ENCODE peak calls at places on chromosomes 7 and 10, in eight cellular contexts. D is A549, I is neural progenitor cell, Y is bronchial epithelial cell, E is spleen, O is esophagus squamous epithelium, H is AG10803, A is heart right ventricle. S is an unnamed sample.

GRCh38 chr7:155455776-155456516 is 2.0 kb upstream of the EN2 start:
- DNase-seq in Y (no peak), E (peak; percentile 54), H (no peak), O (no peak), A (no peak), I (no peak), D (no peak), S (no peak)

GRCh38 chr7:101173752-101174244 is 6.3 kb downstream of the NAT16 start:
- DNase-seq in Y (peak; percentile 63), H (no peak), D (peak; percentile 59), O (no peak), I (peak; percentile 70), A (no peak), E (no peak), S (peak; percentile 72)

GRCh38 chr7:131302876-131303707 is 24.6 kb upstream of the MKLN1 start:
- DNase-seq in H (peak; percentile 16), Y (peak; percentile 55), D (peak; percentile 28), O (no peak), E (no peak), A (no peak), I (peak; percentile 25), S (peak; percentile 66)

GRCh38 chr7:113087278-113087998 is 811 bp upstream of the GPR85 start:
- DNase-seq in A (no peak), E (no peak), H (peak; percentile 94), I (peak; percentile 30), D (no peak), Y (peak; percentile 69), O (no peak), S (peak; percentile 80)

GRCh38 chr7:33807779-33808482 is 97.4 kb upstream of the BMPER start:
- DNase-seq in O (no peak), D (peak; percentile 18), I (peak; percentile 25), A (peak; percentile 18), Y (peak; percentile 99), H (peak; percentile 85), E (no peak), S (peak; percentile 99)

GRCh38 chr10:76209135-76209534 is 777.7 kb downstream of the LRMDA start:
- DNase-seq in I (no peak), D (no peak), A (no peak), O (no peak), Y (peak; percentile 31), E (no peak), H (no peak), S (peak; percentile 40)

GRCh38 chr7:77348371-77348813 is 67.8 kb downstream of the GSAP start:
- DNase-seq in I (no peak), A (peak; percentile 30), Y (peak; percentile 62), H (peak; percentile 21), O (no peak), D (no peak), E (no peak), S (peak; percentile 61)

GRCh38 chr7:108002726-108003590 is at the start of gene LAMB1:
- DNase-seq in O (no peak), H (peak; percentile 64), Y (peak; percentile 47), I (peak; percentile 90), A (peak; percentile 78), E (peak; percentile 72), D (peak; percentile 78), S (peak; percentile 59)

GRCh38 chr7:47568569-47568968 is 13.3 kb downstream of the TNS3 start:
- DNase-seq in E (peak; percentile 87), Y (no peak), O (no peak), H (no peak), A (no peak), D (no peak), I (no peak), S (no peak)

GRCh38 chr10:91378061-91378460 is 32.1 kb upstream of the HECTD2 start:
- DNase-seq in D (no peak), I (no peak), O (no peak), H (no peak), A (no peak), Y (peak; percentile 48), E (no peak), S (peak; percentile 9)

GRCh38 chr10:22849077-22849810 is 78.6 kb upstream of the ARMC3 start:
- DNase-seq in O (no peak), I (no peak), Y (peak; percentile 2), H (peak; percentile 34), A (peak; percentile 84), E (peak; percentile 81), D (no peak), S (peak; percentile 10)

GRCh38 chr10:1400129-1400865 is 337.0 kb downstream of the ADARB2 start:
- DNase-seq in I (no peak), D (no peak), E (no peak), A (no peak), O (no peak), H (no peak), Y (no peak), S (peak; percentile 4)

GRCh38 chr10:112792487-112793196 is 157.4 kb upstream of the TCF7L2 start:
- DNase-seq in Y (peak; percentile 55), H (peak; percentile 83), D (no peak), I (peak; percentile 58), E (no peak), O (no peak), A (peak; percentile 30), S (peak; percentile 62)

GRCh38 chr10:90602815-90603600 is 254.8 kb downstream of the HTR7 start:
- DNase-seq in E (no peak), I (no peak), O (no peak), A (no peak), Y (peak; percentile 43), H (peak; percentile 34), D (no peak), S (peak; percentile 33)

GRCh38 chr10:112949875-112950507 is at the start of gene TCF7L2:
- DNase-seq in H (peak; percentile 96), Y (peak; percentile 90), D (peak; percentile 94), E (peak; percentile 93), A (peak; percentile 94), I (peak; percentile 99), O (peak; percentile 79), S (peak; percentile 98)

GRCh38 chr10:30387646-30388243 is 38.7 kb upstream of the MTPAP start:
- DNase-seq in I (no peak), D (no peak), Y (peak; percentile 36), E (no peak), A (no peak), H (peak; percentile 75), O (no peak), S (peak; percentile 66)
- TF ChIP-seq CTCF in I (no peak), D (no peak), Y (peak; percentile 22), E (no peak), A (no peak), H (peak; percentile 43), O (no peak), S (peak; percentile 34)

DNA sequence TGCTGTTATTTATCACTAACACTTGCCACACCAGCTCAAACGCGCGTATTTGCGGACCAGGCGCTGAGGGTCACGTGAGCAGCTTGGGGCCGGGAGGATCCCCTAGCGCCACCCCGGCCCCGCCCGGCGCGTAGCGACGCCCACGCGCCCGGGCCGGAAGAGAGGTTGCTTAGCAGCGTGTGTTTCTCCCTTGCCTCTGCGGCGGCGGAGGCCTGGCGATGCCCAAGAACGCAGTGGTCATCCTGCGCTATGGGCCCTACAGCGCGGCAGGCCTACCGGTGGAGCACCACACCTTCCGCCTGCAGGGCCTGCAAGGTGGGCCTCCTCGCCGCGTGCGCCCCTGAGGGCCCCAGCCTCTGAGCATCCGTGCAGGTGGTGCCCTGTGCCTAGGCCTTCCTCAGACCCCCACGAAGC is at the start of gene C10orf53:
- DNase-seq in O (no peak), A (peak; percentile 29), D (no peak), H (peak; percentile 32), E (no peak), I (peak; percentile 89), Y (peak; percentile 43), S (peak; percentile 62)
- H3K4me3 ChIP-seq in O (no peak within 1 kb of the TSS), A (no peak within 1 kb of the TSS), D (no peak within 1 kb of the TSS), H (no peak within 1 kb of the TSS), E (no peak within 1 kb of the TSS), I (peak within 1 kb of the TSS; percentile 55), Y (no peak within 1 kb of the TSS), S (no peak within 1 kb of the TSS)

DNA sequence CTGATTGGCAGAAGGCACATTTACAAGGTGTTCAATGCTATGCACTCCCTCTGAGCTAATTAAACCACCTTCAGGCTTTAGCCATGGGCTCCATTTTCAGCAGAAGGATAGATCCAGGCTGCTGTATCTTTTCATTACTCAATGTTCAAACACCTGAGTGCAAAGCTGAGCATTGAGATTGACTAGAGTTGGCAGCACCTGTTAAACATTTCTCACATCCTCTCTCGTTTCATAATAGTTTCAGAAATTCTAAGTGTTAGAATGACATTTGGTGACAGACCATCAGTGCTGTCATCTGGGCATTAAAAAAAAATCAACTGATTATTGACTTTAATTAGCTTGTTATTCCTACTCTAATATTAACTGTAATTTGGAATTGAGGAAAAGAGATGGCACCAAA is 187.1 kb upstream of the SEMA3E start:
- DNase-seq in O (no peak), Y (no peak), D (no peak), A (no peak), H (no peak), I (no peak), E (no peak), S (no peak)
- TF ChIP-seq CTCF in O (no peak), Y (no peak), D (no peak), A (no peak), H (no peak), I (no peak), E (no peak), S (no peak)

GRCh38 chr7:116631676-116632075 is 40.3 kb upstream of the MET start:
- DNase-seq in E (no peak), I (no peak), D (no peak), H (no peak), A (no peak), O (no peak), Y (no peak), S (no peak)

GRCh38 chr7:116630357-116630756 is 41.6 kb upstream of the MET start:
- DNase-seq in O (no peak), A (no peak), E (no peak), D (no peak), Y (no peak), I (no peak), H (no peak), S (peak; percentile 21)

GRCh38 chr7:116632349-116632748 is 39.6 kb upstream of the MET start:
- DNase-seq in A (no peak), E (no peak), H (peak; percentile 48), Y (no peak), I (no peak), D (no peak), O (no peak), S (no peak)

GRCh38 chr7:116630932-116631449 is 41.0 kb upstream of the MET start:
- DNase-seq in H (peak; percentile 82), E (no peak), D (peak; percentile 86), A (peak; percentile 29), Y (peak; percentile 98), I (peak; percentile 26), O (no peak), S (peak; percentile 99)

DNA sequence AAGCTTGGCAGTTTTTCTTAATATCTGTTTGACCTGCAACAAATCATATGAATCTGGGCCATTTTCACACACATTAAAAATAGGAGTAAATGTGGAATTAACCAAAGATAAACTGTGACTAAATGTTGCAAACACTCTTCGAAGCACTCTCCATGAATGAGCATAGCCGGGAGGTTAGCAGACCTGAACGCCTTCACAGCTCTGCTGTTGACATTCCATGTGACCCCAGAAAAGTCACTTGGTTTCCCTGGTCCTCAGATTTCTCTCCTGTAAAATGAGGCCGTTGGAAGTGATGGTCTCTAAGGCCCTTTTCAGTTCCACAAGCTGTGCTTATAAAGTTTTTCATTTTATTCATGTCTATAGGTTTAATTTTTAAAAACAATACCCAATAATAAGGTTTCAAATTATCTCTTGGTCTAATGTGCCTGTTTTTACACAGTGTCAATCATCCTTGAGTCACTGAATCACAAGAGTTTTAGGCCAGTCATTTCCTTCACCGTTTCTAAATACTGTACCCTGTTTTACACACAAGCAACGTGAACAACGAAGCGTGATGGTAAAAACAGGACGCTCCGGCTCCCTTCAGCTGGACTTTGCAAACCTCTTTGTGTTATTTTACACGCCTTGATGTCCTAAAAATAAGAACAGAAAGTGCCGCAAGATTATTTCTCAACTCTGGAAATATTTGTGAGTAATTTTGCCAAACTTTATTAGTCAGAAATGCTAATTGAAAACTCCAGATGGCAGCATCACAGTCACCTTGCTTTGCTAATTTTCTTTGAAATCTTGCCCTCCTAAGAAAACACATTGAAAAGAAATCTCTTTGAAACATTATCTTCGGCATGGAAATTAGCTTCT is 38.6 kb upstream of the MET start:
- DNase-seq in D (no peak), A (no peak), I (no peak), O (no peak), Y (peak; percentile 91), E (no peak), H (peak; percentile 60), S (peak; percentile 94)
- H3K4me3 ChIP-seq in D (no peak overlapping the region), A (no peak overlapping the region), I (no peak overlapping the region), O (no peak overlapping the region), Y (no peak overlapping the region), E (no peak overlapping the region), H (peak overlapping the region; percentile 25), S (peak overlapping the region; percentile 4)